ENCODE peak calls at places on chromosomes 11 and 22, in eight cellular contexts. Q is PC-9, I is upper lobe of right lung, L is suprapubic skin, O is BJ, J is sigmoid colon, H is A549, B is HFF-Myc. S is an unnamed sample.
A peak's percentile ranks its signal among the peaks of the same experiment; 100 is the strongest.

GRCh38 chr22:48753752-48754517 is 1073.7 kb downstream of the BRD1 start:
- DNase-seq in Q (no peak), I (no peak), L (peak; percentile 63), O (no peak), J (peak; percentile 38), H (no peak), B (no peak), S (no peak)

GRCh38 chr11:2797181-2797711 is 88.3 kb downstream of the CDKN1C start:
- DNase-seq in Q (no peak), I (peak; percentile 48), L (peak; percentile 74), O (no peak), J (peak; percentile 45), H (no peak), B (no peak), S (no peak)

GRCh38 chr11:115642660-115643059 is 138.4 kb upstream of the CADM1 start:
- DNase-seq in Q (no peak), I (no peak), L (no peak), O (no peak), J (no peak), H (no peak), B (no peak), S (no peak)

GRCh38 chr11:120013325-120014250 is 124.3 kb downstream of the TRIM29 start:
- DNase-seq in Q (peak; percentile 21), I (no peak), L (no peak), O (no peak), J (no peak), H (peak; percentile 61), B (no peak), S (no peak)

GRCh38 chr11:15875393-15875792 is 481.0 kb downstream of the SOX6 start:
- DNase-seq in Q (no peak), I (no peak), L (no peak), O (no peak), J (no peak), H (no peak), B (no peak), S (no peak)

GRCh38 chr11:28491431-28491830 is 383.2 kb downstream of the METTL15 start:
- DNase-seq in Q (no peak), I (no peak), L (no peak), O (no peak), J (no peak), H (no peak), B (no peak), S (no peak)

GRCh38 chr11:113725411-113725810 is 19.3 kb upstream of the TMPRSS5 start:
- DNase-seq in Q (no peak), I (no peak), L (no peak), O (no peak), J (no peak), H (no peak), B (no peak), S (no peak)

GRCh38 chr11:94934362-94934761 is 39.0 kb downstream of the CWC15 start:
- DNase-seq in Q (no peak), I (no peak), L (no peak), O (no peak), J (no peak), H (no peak), B (peak; percentile 61), S (no peak)

GRCh38 chr11:82682003-82682751 is 51.5 kb downstream of the FAM181B start:
- DNase-seq in Q (peak; percentile 18), I (no peak), L (no peak), O (peak; percentile 16), J (no peak), H (peak; percentile 18), B (peak; percentile 52), S (peak; percentile 92)

GRCh38 chr11:118789501-118790356 is 1.2 kb downstream of the DDX6 start:
- DNase-seq in Q (no peak), I (no peak), L (no peak), O (no peak), J (no peak), H (no peak), B (no peak), S (no peak)

GRCh38 chr11:125079878-125080530 is 16.9 kb downstream of the SLC37A2 start:
- DNase-seq in Q (no peak), I (peak; percentile 53), L (no peak), O (no peak), J (no peak), H (no peak), B (no peak), S (no peak)

GRCh38 chr11:79439893-79440450 is 858 bp downstream of the TENM4 start:
- DNase-seq in Q (no peak), I (peak; percentile 67), L (no peak), O (no peak), J (peak; percentile 69), H (no peak), B (no peak), S (no peak)

GRCh38 chr22:42885446-42885845 is 28.4 kb upstream of the ARFGAP3 start:
- DNase-seq in Q (no peak), I (no peak), L (no peak), O (no peak), J (no peak), H (no peak), B (no peak), S (no peak)

GRCh38 chr11:58513747-58514367 is 6.0 kb upstream of the OR5B21 start:
- DNase-seq in Q (peak; percentile 67), I (no peak), L (no peak), O (peak; percentile 14), J (no peak), H (peak; percentile 33), B (peak; percentile 27), S (peak; percentile 46)

GRCh38 chr11:58963551-58964075 is 24.3 kb downstream of the GLYATL1 start:
- DNase-seq in Q (no peak), I (no peak), L (no peak), O (peak; percentile 13), J (no peak), H (no peak), B (peak; percentile 26), S (no peak)

GRCh38 chr22:32830957-32831356 is 29.5 kb downstream of the TIMP3 start:
- DNase-seq in Q (no peak), I (no peak), L (no peak), O (no peak), J (peak; percentile 20), H (no peak), B (no peak), S (no peak)

GRCh38 chr11:44049832-44050231 is 2.1 kb downstream of the ACCSL start:
- DNase-seq in Q (no peak), I (no peak), L (peak; percentile 13), O (no peak), J (no peak), H (no peak), B (no peak), S (no peak)

GRCh38 chr11:27013741-27014415 is 20.0 kb downstream of the FIBIN start:
- DNase-seq in Q (no peak), I (no peak), L (no peak), O (no peak), J (no peak), H (no peak), B (no peak), S (peak; percentile 56)

GRCh38 chr11:44327730-44328691 is 18.1 kb upstream of the ALX4 start:
- DNase-seq in Q (peak; percentile 20), I (peak; percentile 21), L (no peak), O (no peak), J (no peak), H (no peak), B (no peak), S (no peak)

GRCh38 chr11:117657801-117658200 is 139.2 kb downstream of the DSCAML1 start:
- DNase-seq in Q (no peak), I (no peak), L (no peak), O (no peak), J (no peak), H (no peak), B (no peak), S (no peak)

GRCh38 chr22:23075525-23076216 is 5.4 kb downstream of the GNAZ start:
- DNase-seq in Q (peak; percentile 22), I (no peak), L (no peak), O (no peak), J (no peak), H (no peak), B (no peak), S (no peak)

DNA sequence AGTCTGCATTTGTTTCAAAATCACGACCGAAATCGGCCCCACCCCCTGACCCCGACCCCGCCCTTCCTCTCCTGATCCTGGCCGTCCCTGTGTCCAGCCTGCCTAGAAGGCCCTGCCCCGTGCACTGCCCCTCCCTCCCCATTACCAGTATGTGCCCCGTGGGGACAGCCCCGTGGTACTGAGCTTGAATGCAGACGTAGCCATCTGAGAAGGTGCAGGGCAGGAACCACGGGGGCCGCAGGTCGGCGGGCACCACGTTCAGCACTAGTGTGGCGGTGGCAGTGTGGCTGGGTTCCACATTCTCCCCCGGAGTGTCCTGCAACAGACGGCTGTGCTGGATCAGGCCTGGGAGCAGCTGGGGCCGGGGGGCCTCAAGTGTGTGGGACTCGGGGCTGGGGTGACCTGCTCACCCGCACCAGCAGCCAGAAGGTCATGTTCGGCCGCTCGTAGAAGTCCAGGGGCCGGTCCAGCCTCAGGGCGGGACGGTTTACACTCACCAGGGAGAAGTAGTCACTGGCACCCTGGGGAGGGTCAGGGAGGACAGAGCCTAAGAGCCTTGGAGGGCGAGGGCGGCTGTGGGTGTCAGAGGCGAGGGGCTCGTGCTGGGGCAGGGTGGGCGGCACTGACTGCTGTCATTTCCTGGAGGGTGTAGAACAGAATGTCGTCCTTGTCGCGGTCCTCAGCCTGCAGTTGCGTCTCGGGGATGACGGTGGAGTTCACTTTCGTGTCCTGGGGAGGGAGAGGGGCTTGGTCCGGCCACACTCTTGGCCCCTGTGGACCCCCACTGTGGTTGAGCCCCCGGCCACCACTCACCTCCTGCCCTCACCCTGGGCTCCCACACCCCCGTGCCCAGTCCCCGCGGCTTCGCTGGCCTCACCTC is 3.6 kb downstream of the CDHR5 start:
- DNase-seq in Q (no peak), I (no peak), L (no peak), O (no peak), J (peak; percentile 64), H (no peak), B (no peak), S (no peak)
- TF ChIP-seq CTCF in Q (no peak), I (no peak), L (no peak), O (no peak), J (no peak), H (no peak), B (no peak), S (no peak)

GRCh38 chr11:47395225-47396048 is 13.0 kb upstream of the SLC39A13 start:
- DNase-seq in Q (no peak), I (no peak), L (no peak), O (no peak), J (no peak), H (no peak), B (no peak), S (no peak)
- H3K4me3 ChIP-seq in Q (no peak overlapping the region), I (peak overlapping the region; percentile 25), L (peak overlapping the region; percentile 13), O (no peak overlapping the region), J (no peak overlapping the region), H (no peak overlapping the region), B (no peak overlapping the region), S (no peak overlapping the region)

DNA sequence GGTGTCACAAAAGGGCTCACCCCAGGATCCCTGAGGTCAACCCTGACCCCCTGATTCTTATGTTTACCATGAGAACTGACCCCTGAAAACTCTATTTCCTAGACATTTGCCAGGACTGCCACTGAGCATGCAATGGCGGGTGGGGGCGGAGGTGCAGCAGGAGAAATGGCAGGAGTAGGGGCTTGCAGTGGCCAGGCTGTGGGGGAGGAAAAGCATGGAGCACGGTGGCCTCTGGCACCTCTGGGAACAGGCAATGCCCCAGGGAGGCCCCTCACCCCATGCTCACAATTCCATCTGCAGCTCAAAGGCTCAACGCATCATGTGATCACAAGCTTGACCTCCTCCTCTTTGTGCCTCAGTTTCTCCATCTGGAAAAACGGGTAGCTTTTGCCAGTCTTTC is 46.5 kb upstream of the FGF3 start:
- DNase-seq in Q (no peak), I (no peak), L (peak; percentile 68), O (no peak), J (no peak), H (no peak), B (no peak), S (no peak)
- TF ChIP-seq CTCF in Q (no peak), I (no peak), L (no peak), O (no peak), J (no peak), H (no peak), B (no peak), S (no peak)

GRCh38 chr11:86804871-86805415 is 4.6 kb downstream of the PRSS23 start:
- DNase-seq in Q (no peak), I (no peak), L (no peak), O (no peak), J (no peak), H (no peak), B (no peak), S (no peak)
- H3K4me3 ChIP-seq in Q (no peak overlapping the region), I (no peak overlapping the region), L (no peak overlapping the region), O (no peak overlapping the region), J (no peak overlapping the region), H (no peak overlapping the region), B (no peak overlapping the region), S (no peak overlapping the region)

S was measured in LNCaP clone FGC.